ENCODE peak calls at places on chromosomes 5 and 9, in ten cellular contexts. J is CD4-positive, alpha-beta T cell; I is left ventricle myocardium inferior; W is heart left ventricle; E is cardiac muscle cell; B is psoas muscle; F is fibroblast of lung; L is CD8-positive, alpha-beta T cell; U is IMR-90; N is MM.1S. H is an unnamed sample.

GRCh38 chr9:129728744-129729143 is 24.1 kb downstream of the PTGES start:
- DNase-seq in U (no peak), N (no peak), L (no peak), B (no peak), W (no peak), J (no peak), F (no peak), E (no peak), I (no peak), H (no peak)

GRCh38 chr9:110975278-110975677 is 63.0 kb downstream of the LPAR1 start:
- DNase-seq in N (no peak), E (no peak), W (no peak), J (no peak), I (no peak), B (no peak), F (no peak), U (no peak), L (no peak), H (no peak)

GRCh38 chr5:150674376-150674821 is 13.3 kb downstream of the MYOZ3 start:
- DNase-seq in J (no peak), W (peak), U (no peak), E (no peak), N (no peak), F (no peak), L (no peak), B (peak), I (peak), H (no peak)

GRCh38 chr5:169431386-169431785 is 130.4 kb upstream of the SLIT3 start:
- DNase-seq in F (peak), E (no peak), L (no peak), N (no peak), J (no peak), I (no peak), B (no peak), U (no peak), W (no peak), H (no peak)

GRCh38 chr5:113487411-113487778 is 858 bp downstream of the MCC start:
- DNase-seq in W (no peak), I (no peak), B (no peak), J (no peak), U (peak), L (no peak), E (peak), F (peak), N (no peak), H (no peak)

GRCh38 chr9:95139121-95139520 is 178.4 kb downstream of the FANCC start:
- DNase-seq in U (no peak), L (no peak), E (no peak), N (no peak), F (no peak), I (no peak), W (no peak), B (no peak), J (no peak), H (no peak)

GRCh38 chr5:16920109-16920816 is 15.8 kb downstream of the MYO10 start:
- DNase-seq in L (no peak), U (no peak), I (no peak), F (no peak), J (no peak), E (no peak), B (no peak), N (no peak), W (no peak), H (no peak)

GRCh38 chr5:135467051-135467625 is 15.0 kb upstream of the TIFAB start:
- DNase-seq in E (no peak), F (no peak), W (no peak), U (no peak), N (no peak), I (no peak), L (no peak), J (no peak), B (no peak), H (no peak)

GRCh38 chr5:74409166-74409706 is 231.3 kb downstream of the ENC1 start:
- DNase-seq in W (no peak), E (no peak), L (no peak), B (no peak), U (no peak), I (no peak), J (no peak), F (no peak), N (no peak), H (no peak)

GRCh38 chr9:456365-456764 is 241.7 kb downstream of the DOCK8 start:
- DNase-seq in W (peak), L (no peak), U (no peak), B (peak), I (peak), J (no peak), F (no peak), E (no peak), N (no peak), H (no peak)

DNA sequence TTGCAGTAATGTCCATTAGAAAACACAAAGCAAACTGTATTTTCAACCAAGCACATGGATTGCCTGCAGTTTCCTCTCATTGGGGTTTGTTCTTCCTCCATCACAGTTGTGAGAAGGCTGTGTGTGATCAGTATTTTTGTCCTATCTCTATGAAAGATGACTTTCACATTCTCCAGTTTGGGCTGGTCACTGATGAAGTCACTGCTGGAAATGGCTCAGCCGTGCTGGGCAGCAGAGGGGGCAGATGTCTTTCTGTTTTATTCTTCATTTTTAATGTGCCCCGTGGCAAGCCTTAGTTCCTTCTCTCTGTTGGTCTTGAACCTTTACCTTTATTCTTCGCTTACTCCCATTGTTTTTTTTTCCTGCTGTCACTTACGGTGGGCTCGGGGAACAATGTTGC is 289.0 kb upstream of the MPDZ start:
- DNase-seq in I (no peak), W (no peak), F (no peak), J (no peak), L (no peak), U (no peak), E (no peak), B (peak), N (peak), H (no peak)
- H3K27ac ChIP-seq in I (peak), W (peak), F (no peak), J (no peak), L (no peak), U (no peak), E (no peak), B (peak), N (no peak), H (peak)

DNA sequence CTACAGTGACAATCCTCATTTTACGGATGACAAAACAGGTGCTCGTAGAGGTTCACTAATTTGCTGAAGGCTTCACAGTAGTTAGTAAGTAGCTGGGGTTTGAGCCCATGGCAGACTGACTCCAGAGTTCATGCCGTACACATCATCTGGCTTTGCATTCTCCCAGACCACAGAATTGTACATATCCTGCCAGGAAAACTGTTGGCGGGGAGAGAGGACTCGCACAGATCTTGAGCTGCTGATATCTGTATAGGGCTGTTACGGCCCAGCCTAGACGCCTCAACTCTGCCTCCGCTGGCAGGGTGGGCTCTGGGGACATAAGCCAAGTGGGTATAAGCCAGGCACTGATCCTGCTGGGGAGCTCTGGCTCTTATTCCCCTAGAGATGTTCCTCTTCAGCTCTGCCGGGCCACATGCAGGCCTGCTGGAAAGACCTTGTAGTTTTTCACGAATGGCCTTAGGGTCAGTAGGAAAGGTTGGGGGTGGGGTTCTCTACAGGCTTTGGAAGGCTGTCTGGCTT is 16.3 kb downstream of the LARP1 start:
- DNase-seq in W (peak), F (peak), L (no peak), J (no peak), U (peak), B (no peak), I (no peak), E (peak), N (no peak), H (no peak)
- TF ChIP-seq CTCF in W (no peak), F (no peak), L (no peak), J (no peak), U (no peak), B (no peak), I (no peak), E (peak), N (no peak), H (no peak)

GRCh38 chr5:174047472-174047871 is 2.0 kb downstream of the NSG2 start:
- DNase-seq in U (no peak), B (no peak), J (no peak), F (no peak), E (no peak), W (no peak), I (no peak), N (no peak), L (no peak), H (no peak)
- H3K27ac ChIP-seq in U (no peak), B (no peak), J (no peak), F (no peak), E (no peak), W (no peak), I (no peak), N (no peak), L (no peak), H (no peak)

GRCh38 chr9:115992834-115993233 is 160.8 kb upstream of the PAPPA start:
- DNase-seq in L (no peak), N (no peak), E (no peak), B (no peak), I (no peak), F (peak), J (no peak), U (peak), W (no peak), H (no peak)
- TF ChIP-seq CTCF in L (no peak), N (no peak), E (no peak), B (no peak), I (no peak), F (no peak), J (no peak), U (peak), W (no peak), H (no peak)

DNA sequence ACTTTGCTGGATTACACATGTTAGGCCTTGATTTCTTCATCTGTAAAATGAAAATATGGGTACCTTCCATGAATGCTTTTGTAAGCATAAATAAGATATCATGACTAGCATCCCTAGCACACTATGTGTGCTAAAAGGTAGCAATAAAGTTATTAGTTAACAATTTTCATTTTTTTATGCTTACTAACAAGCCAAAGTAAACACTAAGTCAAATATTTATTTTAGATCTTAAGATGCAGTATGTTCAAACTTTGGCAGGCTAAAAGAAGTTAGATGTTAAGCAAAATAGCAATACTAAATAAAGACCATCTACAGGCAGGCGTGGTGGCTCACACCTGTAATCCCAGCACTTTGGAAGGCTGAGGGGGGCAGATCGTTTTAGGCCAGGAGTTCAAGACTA is 169.1 kb downstream of the BNC2 start:
- DNase-seq in F (no peak), L (no peak), B (no peak), E (no peak), W (no peak), U (no peak), J (no peak), I (no peak), N (no peak), H (no peak)
- H3K27ac ChIP-seq in F (no peak), L (no peak), B (no peak), E (no peak), W (no peak), U (no peak), J (no peak), I (no peak), N (no peak), H (no peak)

GRCh38 chr9:90851444-90851843 is 49.8 kb downstream of the SYK start:
- DNase-seq in W (no peak), F (no peak), U (no peak), B (no peak), L (no peak), N (no peak), J (no peak), I (no peak), E (peak), H (peak)
- TF ChIP-seq CTCF in W (no peak), F (no peak), U (no peak), B (no peak), L (no peak), N (no peak), J (no peak), I (peak), E (no peak), H (no peak)

GRCh38 chr9:76898786-76899185 is 7.1 kb downstream of the PRUNE2 start:
- DNase-seq in I (no peak), E (no peak), N (no peak), L (no peak), B (no peak), U (no peak), F (no peak), J (no peak), W (no peak), H (no peak)

GRCh38 chr9:76904661-76905457 is 1.1 kb downstream of the PRUNE2 start:
- DNase-seq in I (no peak), J (no peak), L (no peak), W (no peak), B (no peak), F (no peak), U (no peak), E (no peak), N (no peak), H (no peak)

GRCh38 chr9:76902395-76902794 is 3.5 kb downstream of the PRUNE2 start:
- DNase-seq in B (no peak), F (no peak), L (no peak), E (no peak), J (no peak), N (no peak), W (no peak), I (no peak), U (no peak), H (no peak)

GRCh38 chr9:76900884-76901440 is 5.0 kb downstream of the PRUNE2 start:
- DNase-seq in E (no peak), W (no peak), B (no peak), L (no peak), I (no peak), F (no peak), J (no peak), U (no peak), N (no peak), H (no peak)

DNA sequence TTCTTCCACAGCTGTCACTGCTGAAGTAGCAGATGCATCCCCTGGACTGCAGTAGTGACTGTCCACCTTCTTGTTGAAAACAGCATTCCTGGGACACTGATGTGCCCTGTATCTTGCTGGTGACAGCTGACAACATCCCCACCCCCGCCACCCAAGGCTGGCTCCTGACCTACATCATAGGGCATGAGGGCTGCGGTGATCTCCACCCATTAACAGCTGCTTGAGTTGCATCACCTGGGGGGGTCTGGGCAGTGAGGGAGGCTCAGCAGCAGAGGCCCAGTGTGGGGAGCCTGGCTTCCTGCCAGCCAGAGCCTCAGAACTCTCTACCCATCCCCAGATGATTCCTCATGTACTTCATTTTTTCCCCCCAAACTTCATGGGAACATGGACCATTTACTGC is 4.1 kb downstream of the PRUNE2 start:
- DNase-seq in U (no peak), I (no peak), W (no peak), B (peak), F (no peak), N (no peak), L (no peak), E (no peak), J (no peak), H (no peak)
- H3K27ac ChIP-seq in U (no peak), I (no peak), W (no peak), B (no peak), F (no peak), N (no peak), L (no peak), E (no peak), J (no peak), H (no peak)

H was measured in upper lobe of right lung.